ENCODE peak calls at places on chromosomes 6 and 20, in seven cellular contexts. J is pancreas, M is esophagus muscularis mucosa, R is tibial artery, C is kidney, N is epithelial cell of esophagus, S is heart right ventricle. Y is an unnamed sample.

GRCh38 chr20:40797425-40797824 is 108.4 kb upstream of the MAFB start:
- DNase-seq in J (no peak), R (no peak), S (no peak), N (peak), C (no peak), M (no peak), Y (no peak)

GRCh38 chr6:89985744-89986493 is 91.7 kb downstream of the GJA10 start:
- DNase-seq in S (peak), J (no peak), C (no peak), N (no peak), M (no peak), R (no peak), Y (no peak)

GRCh38 chr20:57654998-57655811 is 35.0 kb upstream of the ZBP1 start:
- DNase-seq in R (no peak), M (peak), C (peak), S (peak), J (no peak), N (no peak), Y (no peak)

GRCh38 chr6:21026576-21027273 is 492.5 kb downstream of the CDKAL1 start:
- DNase-seq in N (peak), C (no peak), M (no peak), S (no peak), J (no peak), R (no peak), Y (no peak)

GRCh38 chr6:146785001-146785585 is 186.3 kb downstream of the ADGB start:
- DNase-seq in N (peak), R (no peak), J (no peak), S (no peak), C (no peak), M (no peak), Y (peak)

GRCh38 chr6:13870185-13870584 is 54.6 kb upstream of the RNF182 start:
- DNase-seq in J (no peak), N (no peak), M (no peak), S (no peak), R (no peak), C (no peak), Y (no peak)

GRCh38 chr6:28340310-28340709 is 4.4 kb upstream of the ZSCAN31 start:
- DNase-seq in N (no peak), M (no peak), S (no peak), R (no peak), J (no peak), C (no peak), Y (no peak)

GRCh38 chr20:54774423-54774822 is 299.0 kb downstream of the DOK5 start:
- DNase-seq in M (no peak), S (no peak), R (no peak), N (no peak), C (no peak), J (no peak), Y (no peak)

GRCh38 chr6:127290391-127290963 is 23.8 kb downstream of the RNF146 start:
- DNase-seq in J (no peak), S (no peak), M (no peak), N (no peak), R (no peak), C (no peak), Y (no peak)

GRCh38 chr6:75602897-75603395 is 1.3 kb downstream of the SENP6 start:
- DNase-seq in J (no peak), C (no peak), R (no peak), S (no peak), N (no peak), M (no peak), Y (no peak)

GRCh38 chr6:88144637-88145297 is 21.4 kb downstream of the CNR1 start:
- DNase-seq in M (no peak), R (no peak), C (no peak), N (no peak), J (no peak), S (no peak), Y (no peak)

GRCh38 chr6:26268659-26269402 is 96.2 kb upstream of the BTN3A2 start:
- DNase-seq in J (no peak), R (no peak), S (no peak), M (no peak), N (peak), C (no peak), Y (peak)

GRCh38 chr6:28606424-28607391 is 81.0 kb downstream of the GPX5 start:
- DNase-seq in M (no peak), S (no peak), R (no peak), N (peak), C (no peak), J (peak), Y (peak)

GRCh38 chr20:53181866-53182376 is 209.8 kb downstream of the TSHZ2 start:
- DNase-seq in R (no peak), S (no peak), C (no peak), J (no peak), M (no peak), N (no peak), Y (no peak)

GRCh38 chr6:47098570-47098993 is 56.5 kb upstream of the ADGRF1 start:
- DNase-seq in N (peak), M (no peak), C (no peak), S (no peak), R (peak), J (no peak), Y (no peak)

GRCh38 chr6:43979525-43979924 is 147.7 kb downstream of the MRPL14 start:
- DNase-seq in J (no peak), C (no peak), R (no peak), N (no peak), M (no peak), S (no peak), Y (no peak)

GRCh38 chr20:25738198-25738597 is 41.5 kb upstream of the ZNF337 start:
- DNase-seq in N (peak), R (no peak), S (no peak), J (no peak), M (no peak), C (no peak), Y (no peak)

GRCh38 chr20:36802326-36803223 is 29.0 kb upstream of the DSN1 start:
- DNase-seq in S (no peak), J (no peak), M (no peak), C (no peak), R (no peak), N (peak), Y (no peak)

GRCh38 chr6:92132446-92132845 is 1286.9 kb downstream of the EPHA7 start:
- DNase-seq in C (no peak), N (peak), J (no peak), R (no peak), M (no peak), S (no peak), Y (no peak)

GRCh38 chr6:109238405-109238804 is 143.1 kb downstream of the CEP57L1 start:
- DNase-seq in S (no peak), C (no peak), N (peak), M (no peak), R (no peak), J (no peak), Y (no peak)

GRCh38 chr6:68054776-68055175 is 580.3 kb upstream of the ADGRB3 start:
- DNase-seq in J (no peak), N (no peak), C (no peak), S (no peak), R (no peak), M (no peak), Y (no peak)

GRCh38 chr6:44511126-44511525 is 123.6 kb downstream of the CDC5L start:
- DNase-seq in J (no peak), N (no peak), S (no peak), M (no peak), R (no peak), C (no peak), Y (no peak)

GRCh38 chr20:46365483-46366215 is 40.8 kb downstream of the ELMO2 start:
- DNase-seq in N (no peak), M (no peak), J (no peak), S (no peak), R (no peak), C (no peak), Y (no peak)

GRCh38 chr6:135094403-135094821 is 39.8 kb upstream of the HBS1L start:
- DNase-seq in C (no peak), R (no peak), N (peak), M (no peak), J (no peak), S (no peak), Y (no peak)

GRCh38 chr20:57667924-57668782 is 41.7 kb downstream of the PMEPA1 start:
- DNase-seq in J (peak), N (no peak), C (peak), M (no peak), R (no peak), S (no peak), Y (no peak)

GRCh38 chr6:6224933-6225486 is 95.5 kb downstream of the F13A1 start:
- DNase-seq in N (no peak), S (no peak), M (no peak), R (no peak), C (no peak), J (no peak), Y (no peak)
- TF ChIP-seq CTCF in N (no peak), S (no peak), M (no peak), R (no peak), C (no peak), J (no peak), Y (no peak)

DNA sequence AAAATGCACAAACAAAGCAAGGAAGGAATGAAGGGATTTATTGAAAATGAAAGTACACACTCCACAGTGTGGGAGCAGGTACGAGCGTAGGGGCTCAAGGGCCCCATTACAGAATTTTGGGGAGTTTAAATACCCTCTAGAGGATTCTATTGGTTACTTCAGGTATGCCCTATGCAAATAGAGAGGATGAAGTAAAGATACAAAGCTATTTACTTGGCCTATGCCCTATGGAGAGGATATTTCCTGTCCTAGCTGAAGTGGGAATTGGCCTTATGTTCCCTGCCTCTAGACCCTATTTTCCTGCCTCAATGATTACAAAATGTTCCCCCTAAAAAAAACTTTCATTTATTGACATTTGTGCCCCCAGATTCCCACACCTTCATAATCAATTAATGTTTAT is 59.7 kb upstream of the ASIP start:
- DNase-seq in M (no peak), N (no peak), J (no peak), S (no peak), R (no peak), C (no peak), Y (no peak)
- TF ChIP-seq CTCF in M (no peak), N (no peak), J (no peak), S (no peak), R (no peak), C (no peak), Y (no peak)

DNA sequence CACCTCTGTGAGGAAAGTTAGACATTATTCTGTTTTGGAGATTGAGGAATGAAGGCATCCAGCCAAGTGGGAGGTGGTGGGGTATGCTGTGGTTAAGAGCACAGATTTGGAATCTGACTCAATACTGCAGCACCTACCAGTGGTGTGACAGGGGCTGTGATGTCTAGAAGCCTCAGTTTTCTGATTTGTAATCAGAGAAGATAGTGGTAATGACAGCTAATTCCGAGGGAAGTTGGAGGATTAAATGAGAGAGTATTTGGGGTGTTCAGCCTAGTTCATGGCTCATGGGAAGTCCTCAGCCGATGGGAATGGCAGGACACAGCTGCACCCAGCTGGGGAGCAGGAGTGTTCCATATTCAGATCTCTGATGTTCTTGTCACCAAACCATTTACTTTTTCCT is 9.2 kb downstream of the SLC9A8 start:
- DNase-seq in S (peak), M (no peak), R (no peak), C (no peak), J (no peak), N (no peak), Y (no peak)
- TF ChIP-seq CTCF in S (no peak), M (peak), R (no peak), C (peak), J (no peak), N (peak), Y (no peak)

GRCh38 chr6:110933913-110934312 is 24.6 kb upstream of the GTF3C6 start:
- DNase-seq in J (no peak), N (no peak), C (no peak), R (no peak), S (no peak), M (no peak), Y (no peak)
- TF ChIP-seq CTCF in J (no peak), N (no peak), C (no peak), R (no peak), S (no peak), M (no peak), Y (no peak)

GRCh38 chr6:164039954-164040375 is 625.4 kb downstream of the QKI start:
- DNase-seq in M (no peak), S (no peak), C (peak), N (no peak), J (peak), R (no peak), Y (no peak)
- TF ChIP-seq CTCF in M (no peak), S (no peak), C (no peak), N (no peak), J (no peak), R (no peak), Y (no peak)

GRCh38 chr20:48378976-48379670 is 448.7 kb downstream of the PREX1 start:
- DNase-seq in R (no peak), M (no peak), J (no peak), N (no peak), C (no peak), S (no peak), Y (no peak)
- TF ChIP-seq CTCF in R (no peak), M (no peak), J (no peak), N (no peak), C (no peak), S (no peak), Y (no peak)

GRCh38 chr20:58993332-58994248 is 12.5 kb downstream of the NELFCD start:
- DNase-seq in R (no peak), N (no peak), J (no peak), M (no peak), C (no peak), S (no peak), Y (no peak)
- TF ChIP-seq CTCF in R (no peak), N (no peak), J (no peak), M (no peak), C (no peak), S (no peak), Y (no peak)

GRCh38 chr20:4235512-4236043 is 220.2 kb upstream of the RNF24 start:
- DNase-seq in R (no peak), C (no peak), N (no peak), J (no peak), S (no peak), M (no peak), Y (no peak)

GRCh38 chr20:4234664-4235063 is 219.3 kb upstream of the RNF24 start:
- DNase-seq in N (no peak), M (no peak), R (no peak), S (no peak), C (no peak), J (no peak), Y (no peak)

GRCh38 chr20:4234128-4234527 is 218.8 kb upstream of the RNF24 start:
- DNase-seq in N (peak), M (no peak), R (peak), C (peak), J (peak), S (no peak), Y (no peak)

GRCh38 chr20:4230651-4231050 is 215.3 kb upstream of the RNF24 start:
- DNase-seq in J (no peak), R (no peak), S (no peak), C (no peak), N (peak), M (no peak), Y (no peak)

DNA sequence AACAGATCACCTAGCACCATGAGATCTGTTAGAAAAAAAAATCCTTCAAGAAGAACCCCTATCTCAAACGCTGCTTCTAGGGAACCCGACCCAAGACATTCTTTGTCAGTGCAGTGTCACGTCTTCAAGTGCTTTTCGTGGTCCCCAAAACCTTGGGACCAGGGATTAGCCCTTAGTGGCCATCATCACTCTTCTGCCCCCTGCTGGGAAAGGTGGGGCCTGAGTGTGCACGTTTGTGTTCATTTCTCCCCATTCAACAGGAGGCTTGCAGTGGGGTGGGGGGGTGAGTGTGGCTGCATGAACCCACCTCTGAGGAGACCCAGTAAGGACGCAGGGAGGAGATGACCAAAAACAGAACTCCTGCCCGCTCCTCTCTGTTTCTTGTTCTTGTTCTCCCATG is 218.2 kb upstream of the RNF24 start:
- DNase-seq in N (no peak), S (no peak), J (no peak), R (no peak), C (no peak), M (no peak), Y (no peak)
- TF ChIP-seq CTCF in N (no peak), S (no peak), J (no peak), R (no peak), C (no peak), M (no peak), Y (no peak)